ENCODE peak calls at places on chromosome 7, in six cellular contexts. Y is dorsolateral prefrontal cortex, S is H9, A is colonic mucosa, L is upper lobe of left lung, B is left ventricle myocardium inferior. D is an unnamed sample.

GRCh38 chr7:71682181-71682580 is 550.2 kb downstream of the GALNT17 start:
- DNase-seq in Y (no peak), S (no peak), A (no peak), L (no peak), B (no peak), D (no peak)

GRCh38 chr7:79459381-79459780 is 5.9 kb upstream of the MAGI2 start:
- DNase-seq in Y (no peak), S (no peak), A (no peak), L (no peak), B (no peak), D (no peak)

GRCh38 chr7:99393363-99394187 is 14.8 kb downstream of the PDAP1 start:
- DNase-seq in Y (peak), S (peak), A (no peak), L (peak), B (peak), D (no peak)

GRCh38 chr7:4604456-4604940 is 77.6 kb upstream of the FOXK1 start:
- DNase-seq in Y (no peak), S (no peak), A (no peak), L (peak), B (no peak), D (no peak)

GRCh38 chr7:108000875-108001758 is 1.8 kb downstream of the LAMB1 start:
- DNase-seq in Y (peak), S (peak), A (peak), L (peak), B (peak), D (peak)

GRCh38 chr7:51340029-51340838 is 23.6 kb upstream of the COBL start:
- DNase-seq in Y (no peak), S (peak), A (no peak), L (no peak), B (no peak), D (no peak)

GRCh38 chr7:70736715-70737460 is 395.1 kb upstream of the GALNT17 start:
- DNase-seq in Y (no peak), S (no peak), A (peak), L (no peak), B (no peak), D (no peak)

GRCh38 chr7:114190387-114190786 is 224.2 kb upstream of the FOXP2 start:
- DNase-seq in Y (no peak), S (no peak), A (no peak), L (no peak), B (no peak), D (no peak)

GRCh38 chr7:47381132-47381495 is 200.8 kb downstream of the TNS3 start:
- DNase-seq in Y (no peak), S (no peak), A (no peak), L (no peak), B (no peak), D (no peak)

GRCh38 chr7:156545989-156546388 is 94.6 kb upstream of the RNF32 start:
- DNase-seq in Y (no peak), S (no peak), A (no peak), L (no peak), B (no peak), D (no peak)

GRCh38 chr7:2605608-2606538 is 25.9 kb upstream of the TTYH3 start:
- DNase-seq in Y (no peak), S (no peak), A (no peak), L (no peak), B (no peak), D (no peak)
- TF ChIP-seq CTCF in Y (no peak), S (no peak), A (no peak), L (peak), B (peak), D (no peak)

DNA sequence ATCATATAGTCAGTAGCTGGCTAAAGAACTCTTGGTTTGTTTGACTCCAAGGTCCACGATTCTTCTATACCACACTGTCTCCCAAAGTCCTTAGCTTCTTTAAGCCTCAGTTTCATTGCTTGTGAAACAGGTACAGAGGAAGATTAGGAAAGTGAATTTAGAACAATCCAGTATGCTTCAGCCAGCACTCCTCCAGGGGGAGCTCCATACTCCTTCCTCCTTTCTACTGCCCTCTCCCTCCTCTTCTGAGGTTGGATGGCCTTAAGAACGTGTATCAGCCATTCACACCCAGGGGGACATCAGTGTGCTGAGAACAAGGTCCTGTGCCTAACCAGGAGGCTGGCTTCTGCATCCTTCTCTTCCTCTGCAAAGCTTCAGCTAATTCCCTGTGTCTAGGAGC is 54.8 kb upstream of the CALD1 start:
- DNase-seq in Y (no peak), S (peak), A (no peak), L (no peak), B (no peak), D (peak)
- TF ChIP-seq CTCF in Y (no peak), S (peak), A (no peak), L (no peak), B (peak), D (no peak)

DNA sequence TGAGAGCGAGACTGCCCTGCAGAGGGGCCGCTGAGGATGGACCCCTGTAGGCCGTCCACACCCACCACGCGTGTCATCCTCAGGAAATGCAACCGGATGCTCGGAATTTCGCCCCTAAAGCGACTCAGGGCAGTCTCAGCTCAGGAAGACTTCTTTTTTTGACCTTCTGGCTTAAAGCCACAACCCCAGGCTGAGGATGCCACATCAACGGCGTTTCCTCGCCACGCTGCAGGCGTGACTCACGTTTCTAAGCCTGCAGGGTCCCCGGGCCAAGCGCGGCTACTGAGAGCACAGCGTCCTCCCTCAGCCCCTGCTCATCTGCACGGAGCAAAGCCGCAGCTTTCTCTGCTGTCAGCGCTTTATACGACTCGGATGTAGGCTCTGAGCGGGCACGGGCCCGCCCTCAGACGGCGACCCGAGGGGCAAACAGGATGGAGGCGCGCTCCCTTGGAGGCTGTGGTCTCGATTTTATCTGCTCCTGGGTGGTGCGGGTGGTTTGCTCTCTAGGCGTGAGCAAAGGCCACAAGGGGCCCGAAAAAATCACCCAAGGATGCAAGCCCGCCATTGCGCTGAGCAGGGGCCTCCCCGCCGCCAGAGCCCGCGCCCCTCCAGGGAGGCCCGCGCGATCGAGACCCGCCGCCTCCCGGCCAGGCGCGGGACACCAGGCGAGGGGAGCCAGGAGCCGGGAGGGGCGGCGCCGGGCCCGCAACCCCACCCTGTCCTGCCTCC is 726 bp upstream of the INSIG1 start:
- DNase-seq in Y (peak), S (peak), A (peak), L (no peak), B (peak), D (peak)
- TF ChIP-seq CTCF in Y (no peak), S (peak), A (no peak), L (peak), B (peak), D (peak)

DNA sequence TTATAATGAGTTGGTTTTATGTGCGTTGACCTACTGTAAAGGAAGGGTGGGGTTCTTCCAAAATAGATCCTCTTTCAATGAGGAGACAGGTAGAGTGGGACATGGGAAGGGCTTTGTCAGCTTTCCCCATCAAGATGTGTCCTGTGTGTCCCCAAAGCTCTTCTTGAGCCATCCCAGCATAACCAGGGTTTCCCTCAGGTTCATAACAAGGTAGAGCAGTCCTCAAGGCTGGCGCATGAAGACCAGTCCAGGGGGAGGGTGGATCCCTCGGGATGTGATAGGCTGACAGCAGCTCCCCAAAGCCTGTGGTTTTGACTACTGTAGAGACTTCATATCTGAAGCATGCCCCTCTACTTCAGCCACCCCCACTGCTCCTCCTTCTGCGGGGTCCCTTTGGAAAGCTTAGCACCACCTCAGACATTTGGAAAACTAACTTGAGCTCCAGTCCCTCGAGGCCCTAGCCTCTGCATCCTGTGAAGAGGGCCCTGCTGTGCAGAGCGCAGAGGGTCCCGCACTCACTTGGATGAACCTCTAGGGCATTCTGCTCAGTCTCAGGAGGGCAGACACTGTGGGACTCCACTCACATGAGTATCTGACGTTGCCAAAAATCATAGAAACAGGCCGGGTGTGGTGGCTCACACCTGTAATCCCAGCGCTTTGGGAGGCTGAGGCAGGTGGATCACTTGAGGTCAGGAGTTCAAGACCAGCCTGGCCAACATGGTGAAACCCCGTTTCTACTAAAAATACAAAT is 1.0 kb upstream of the GIMAP8 start:
- DNase-seq in Y (no peak), S (no peak), A (no peak), L (no peak), B (no peak), D (peak)
- TF ChIP-seq CTCF in Y (no peak), S (no peak), A (no peak), L (no peak), B (no peak), D (no peak)

DNA sequence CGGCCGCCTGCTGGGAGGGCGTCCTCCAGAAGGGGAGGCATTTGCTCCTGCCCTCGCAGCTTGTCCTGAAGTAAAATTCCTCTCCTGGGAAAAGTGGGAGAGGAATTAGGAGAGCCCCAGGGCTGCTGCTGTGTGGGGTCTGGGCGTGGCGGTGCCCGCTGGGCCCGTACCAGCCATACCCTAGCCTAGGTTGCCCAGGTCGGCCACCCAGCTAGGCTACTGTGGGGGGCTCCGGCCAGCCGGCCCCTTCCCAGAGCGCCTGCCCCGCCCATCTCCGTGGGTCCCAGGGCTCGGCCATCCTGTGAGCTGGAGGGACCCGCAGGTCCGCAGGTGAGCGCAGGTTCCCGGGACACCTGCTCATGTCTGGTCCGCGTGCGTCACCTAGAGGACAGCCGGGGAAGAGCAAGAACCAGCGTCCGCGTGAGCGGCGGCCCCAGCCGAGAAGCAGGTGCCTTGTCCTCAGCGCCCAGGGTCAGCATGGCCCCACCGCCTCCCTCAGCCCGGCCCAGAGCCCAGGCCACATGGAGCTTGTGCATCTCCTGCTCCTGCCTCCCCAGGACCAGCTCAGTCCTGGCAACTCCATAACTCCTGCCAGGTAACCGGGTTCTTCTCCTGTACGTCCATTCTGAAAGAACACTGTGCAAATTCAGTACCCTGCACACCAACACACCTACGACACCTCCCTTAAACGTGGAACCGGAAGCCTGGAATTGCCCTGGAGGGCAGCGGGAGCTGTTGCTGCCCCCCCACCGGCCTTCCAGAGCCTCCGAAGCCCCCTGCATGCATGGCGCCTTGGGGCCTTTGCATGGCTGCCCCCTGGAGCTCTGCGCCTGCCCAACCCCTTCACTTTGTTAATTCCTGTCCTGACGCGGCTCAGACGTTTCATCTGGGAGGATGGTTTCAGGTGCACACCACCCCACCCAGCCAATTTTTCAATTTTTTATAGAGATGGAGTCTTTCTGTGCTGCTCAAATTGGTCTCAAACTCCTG is 22.8 kb upstream of the FOXL3 start:
- DNase-seq in Y (no peak), S (peak), A (peak), L (peak), B (no peak), D (peak)
- TF ChIP-seq CTCF in Y (peak), S (peak), A (peak), L (no peak), B (peak), D (no peak)

DNA sequence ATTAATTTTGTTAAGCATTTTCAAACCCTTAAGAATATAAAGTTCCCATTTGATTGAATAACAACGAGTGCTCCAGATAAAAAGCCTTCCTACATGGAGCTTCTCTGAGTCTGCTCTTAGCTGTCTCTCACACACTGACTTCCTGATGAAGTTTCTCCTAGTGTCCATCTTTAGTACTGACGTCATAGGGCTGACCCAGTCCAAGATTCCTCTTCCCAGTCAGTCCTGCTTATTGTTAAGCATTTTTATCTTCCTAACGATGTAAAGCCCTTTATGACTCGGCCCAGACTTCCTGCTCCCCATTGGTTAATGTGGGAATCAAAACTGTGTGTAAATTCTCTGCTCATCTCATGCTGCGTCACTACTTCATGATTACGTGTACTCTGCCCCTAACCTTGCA is 398.8 kb downstream of the TFEC start:
- DNase-seq in Y (no peak), S (no peak), A (no peak), L (no peak), B (no peak), D (no peak)
- TF ChIP-seq CTCF in Y (no peak), S (peak), A (no peak), L (no peak), B (no peak), D (no peak)

DNA sequence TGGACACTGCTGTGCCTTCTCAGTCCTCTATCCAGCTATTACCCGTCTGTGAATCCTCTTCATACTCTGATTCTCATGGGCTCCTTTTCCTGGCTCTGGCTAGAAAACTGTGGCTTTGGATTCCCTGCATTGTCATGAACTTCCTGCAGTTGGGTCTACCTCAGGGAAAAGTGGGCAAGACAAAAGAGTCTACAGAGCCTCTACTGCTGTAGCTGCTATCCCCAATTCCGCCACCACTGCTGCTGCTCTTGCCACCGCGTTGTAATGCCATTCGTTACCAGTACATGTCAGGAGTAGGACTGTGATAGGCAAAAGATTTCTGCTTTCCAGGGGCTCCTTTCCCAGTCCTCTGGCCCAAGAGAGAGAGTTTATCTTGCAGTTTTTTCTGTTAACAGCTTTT is 23.9 kb upstream of the PPP1R17 start:
- DNase-seq in Y (no peak), S (peak), A (no peak), L (no peak), B (no peak), D (no peak)
- TF ChIP-seq CTCF in Y (no peak), S (peak), A (no peak), L (no peak), B (no peak), D (no peak)

GRCh38 chr7:2106920-2107319 is 125.8 kb downstream of the MAD1L1 start:
- DNase-seq in Y (no peak), S (peak), A (no peak), L (peak), B (peak), D (no peak)

GRCh38 chr7:2108501-2109250 is 124.1 kb downstream of the MAD1L1 start:
- DNase-seq in Y (no peak), S (no peak), A (no peak), L (peak), B (no peak), D (no peak)

GRCh38 chr7:2105917-2106316 is 126.8 kb downstream of the MAD1L1 start:
- DNase-seq in Y (no peak), S (peak), A (no peak), L (peak), B (no peak), D (peak)

GRCh38 chr7:2106506-2106905 is 126.2 kb downstream of the MAD1L1 start:
- DNase-seq in Y (no peak), S (no peak), A (no peak), L (peak), B (no peak), D (no peak)

DNA sequence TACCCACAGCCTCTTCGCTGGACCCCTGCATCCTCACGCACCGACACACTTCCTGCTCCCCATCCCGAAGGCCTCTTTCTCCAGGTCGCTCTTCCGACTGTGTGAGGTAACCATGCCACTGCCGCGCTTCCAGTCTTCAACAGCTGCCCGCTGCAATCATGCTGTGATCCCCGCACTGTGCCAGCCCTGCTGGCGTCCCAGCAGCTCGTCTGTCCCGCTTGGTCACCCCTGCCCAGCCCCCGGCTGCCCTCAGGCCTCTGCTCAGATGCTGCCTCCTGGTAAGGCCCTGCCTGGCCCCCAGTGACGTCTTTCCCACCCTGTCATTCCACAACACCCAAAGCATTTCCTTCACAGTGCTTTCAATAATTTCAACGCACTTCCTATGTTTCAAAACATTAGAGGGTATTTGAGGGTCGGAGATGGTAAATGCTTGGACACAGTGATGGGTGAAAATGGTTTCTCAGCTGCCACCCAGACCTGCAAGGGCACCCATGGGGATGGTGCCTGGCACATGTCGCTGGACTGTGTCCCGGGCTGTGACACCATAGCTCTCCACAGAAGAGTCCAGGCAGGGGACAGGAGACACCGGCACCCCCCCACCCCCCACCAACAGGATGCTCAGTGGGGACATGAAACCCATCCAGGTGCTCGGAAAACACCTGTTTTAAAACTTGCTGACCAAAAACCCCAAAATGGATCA is 125.2 kb downstream of the MAD1L1 start:
- DNase-seq in Y (no peak), S (no peak), A (no peak), L (peak), B (no peak), D (no peak)
- TF ChIP-seq CTCF in Y (no peak), S (no peak), A (no peak), L (no peak), B (no peak), D (no peak)

DNA sequence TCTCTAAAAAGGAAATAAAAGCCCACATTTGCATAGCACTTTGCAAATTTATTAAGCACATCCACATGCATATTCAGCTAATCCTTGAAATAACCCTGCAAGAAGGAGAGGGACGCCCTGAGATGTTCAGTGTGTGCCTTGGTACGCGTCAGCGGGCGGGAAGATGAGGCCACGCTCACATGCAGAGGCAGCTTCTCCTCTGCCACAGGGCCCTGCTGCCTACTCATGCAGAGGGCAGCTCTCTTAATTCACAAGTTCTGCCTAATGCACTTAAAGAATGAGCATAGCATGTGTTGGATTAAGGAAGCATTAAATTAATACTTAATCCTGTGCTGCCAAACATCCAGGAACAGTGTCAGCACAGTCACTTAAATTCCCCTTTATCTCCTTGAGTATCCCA is 132.3 kb downstream of the HECW1 start:
- DNase-seq in Y (no peak), S (no peak), A (no peak), L (no peak), B (no peak), D (no peak)
- TF ChIP-seq CTCF in Y (no peak), S (no peak), A (no peak), L (no peak), B (no peak), D (no peak)